ENCODE peak calls at places on chromosome 7, in six cellular contexts. E is tibial artery, K is left ventricle myocardium inferior, J is SK-N-SH, C is lower lobe of right lung, F is right atrium auricular region. P is an unnamed sample.

GRCh38 chr7:5695037-5695708 is 86.3 kb downstream of the RNF216 start:
- DNase-seq in E (peak; percentile 45), K (no peak), F (no peak), C (no peak), J (no peak), P (no peak)

GRCh38 chr7:132518102-132518838 is 58.0 kb downstream of the PLXNA4 start:
- DNase-seq in J (peak; percentile 52), K (no peak), C (no peak), E (no peak), F (no peak), P (no peak)

GRCh38 chr7:1523208-1523607 is 7.3 kb upstream of the MAFK start:
- DNase-seq in C (no peak), J (no peak), E (no peak), F (no peak), K (no peak), P (no peak)

GRCh38 chr7:36032362-36032818 is 120.7 kb upstream of the EEPD1 start:
- DNase-seq in J (no peak), F (no peak), K (no peak), C (no peak), E (no peak), P (no peak)

GRCh38 chr7:27947581-27948278 is 207.8 kb downstream of the TAX1BP1 start:
- DNase-seq in F (no peak), C (no peak), K (no peak), E (no peak), J (no peak), P (peak; percentile 58)

GRCh38 chr7:271266-272107 is 18.5 kb upstream of the FOXL3 start:
- DNase-seq in K (no peak), J (no peak), E (no peak), C (peak; percentile 4), F (no peak), P (no peak)

GRCh38 chr7:17401806-17402627 is 103.6 kb downstream of the AHR start:
- DNase-seq in K (no peak), J (no peak), F (no peak), C (no peak), E (no peak), P (no peak)

GRCh38 chr7:4809091-4809591 is 33.7 kb downstream of the AP5Z1 start:
- DNase-seq in J (no peak), F (no peak), C (peak; percentile 39), E (no peak), K (no peak), P (no peak)

GRCh38 chr7:131109757-131110293 is 217.9 kb upstream of the MKLN1 start:
- DNase-seq in J (peak; percentile 86), K (peak; percentile 88), F (peak; percentile 90), C (peak; percentile 88), E (peak; percentile 77), P (peak; percentile 40)

GRCh38 chr7:28768577-28769147 is 189.5 kb downstream of the TRIL start:
- DNase-seq in C (no peak), F (no peak), J (no peak), K (no peak), E (no peak), P (no peak)

DNA sequence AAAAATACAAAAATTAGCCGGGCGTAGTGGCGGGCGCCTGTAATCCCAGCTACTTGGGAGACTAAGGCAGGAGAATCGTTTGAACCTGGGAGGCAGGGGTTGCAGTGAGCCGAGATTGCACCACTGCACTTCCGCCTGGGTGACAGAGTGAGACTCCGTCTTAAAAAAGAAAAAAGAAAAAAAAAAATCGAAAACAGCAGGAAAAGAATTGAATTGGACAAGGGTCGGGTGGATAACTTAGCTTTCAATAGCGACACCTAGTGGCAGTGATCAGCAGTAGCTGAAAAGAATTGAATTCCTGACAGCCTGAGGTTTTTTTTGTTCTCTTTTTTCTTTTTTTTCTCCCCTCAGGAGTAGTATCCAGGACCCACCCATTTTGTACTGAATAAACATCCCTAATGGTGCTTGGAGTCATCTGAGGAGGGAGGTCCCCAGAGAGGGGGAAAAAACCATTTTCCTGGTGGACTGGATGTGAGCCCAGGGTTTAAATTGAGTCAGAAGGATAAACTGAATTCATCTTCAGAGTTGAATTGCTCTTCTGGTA is 55.1 kb downstream of the CYCS start:
- DNase-seq in J (peak; percentile 83), E (peak; percentile 46), K (peak; percentile 19), F (peak; percentile 63), C (peak; percentile 55), P (no peak)
- H3K4me3 ChIP-seq in J (no peak overlapping the region), E (peak overlapping the region; percentile 25), K (peak overlapping the region; percentile 54), F (peak overlapping the region; percentile 25), C (peak overlapping the region; percentile 33), P (peak overlapping the region; percentile 23)

DNA sequence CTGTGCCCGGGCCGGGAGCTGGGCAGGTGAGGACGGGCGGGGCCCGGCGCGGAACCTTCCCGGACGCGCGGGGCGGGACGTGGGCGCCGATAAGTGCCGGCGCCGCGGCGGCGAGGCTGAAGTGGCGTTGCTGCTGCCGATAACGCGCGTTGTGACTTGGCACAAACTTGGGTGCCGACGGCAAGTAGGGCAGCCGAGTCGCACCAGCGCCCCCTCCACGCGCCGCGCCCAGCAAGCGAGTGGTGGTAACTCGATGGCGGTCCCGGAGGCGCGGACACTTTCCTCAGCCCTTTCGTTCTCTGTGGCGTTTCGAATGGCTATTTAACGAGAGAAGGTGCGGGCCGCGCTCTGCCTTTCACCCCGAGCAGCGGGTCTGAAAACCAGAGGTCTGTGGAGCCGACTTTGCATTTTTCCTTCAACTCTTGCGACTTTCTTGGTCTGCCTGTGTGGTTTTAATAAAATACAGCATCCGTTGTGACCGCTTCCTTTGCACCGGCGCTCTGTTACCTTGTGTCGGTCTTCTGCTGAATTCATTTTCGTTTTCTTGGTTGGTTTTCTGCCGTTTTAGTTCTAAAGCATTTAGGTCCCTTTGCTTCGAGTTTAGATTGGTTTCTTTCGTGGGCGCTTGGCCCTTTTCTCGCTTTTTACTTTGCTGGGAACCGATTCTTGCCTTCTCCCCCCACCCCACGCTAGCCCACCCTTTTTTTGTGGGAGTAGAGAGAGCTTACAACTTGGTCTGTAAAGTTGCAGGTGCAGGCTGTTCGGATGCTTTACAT is 704 bp downstream of the STK17A start:
- DNase-seq in C (peak; percentile 89), F (peak; percentile 79), J (peak; percentile 76), K (peak; percentile 82), E (peak; percentile 73), P (peak; percentile 66)
- TF ChIP-seq CTCF in C (peak; percentile 27), F (no peak), J (peak; percentile 41), K (no peak), E (peak; percentile 22), P (no peak)

DNA sequence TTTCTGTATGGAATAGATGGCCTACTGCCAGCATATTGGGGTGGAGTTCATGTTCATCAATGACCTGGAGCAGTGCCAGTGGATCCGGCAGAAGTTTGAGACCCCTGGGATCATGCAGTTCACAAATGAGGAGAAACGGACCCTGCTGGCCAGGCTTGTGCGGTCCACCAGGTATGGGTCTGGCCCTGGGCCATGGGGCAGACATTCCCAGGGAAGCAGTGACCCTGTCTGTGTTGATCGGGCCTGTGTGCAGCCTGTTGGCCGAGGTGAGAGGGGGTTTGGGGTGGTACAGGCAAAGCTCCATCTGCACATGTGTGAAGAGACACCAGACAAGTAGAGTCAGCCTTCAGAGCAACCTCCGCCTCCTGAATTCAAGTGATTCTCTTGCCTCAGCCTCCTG is 67.3 kb downstream of the OGDH start:
- DNase-seq in J (no peak), K (no peak), E (no peak), F (peak; percentile 50), C (no peak), P (no peak)
- H3K27ac ChIP-seq in J (no peak overlapping the region), K (peak overlapping the region; percentile 79), E (no peak overlapping the region), F (no peak overlapping the region), C (no peak overlapping the region), P (no peak overlapping the region)

GRCh38 chr7:70681847-70682350 is 450.0 kb upstream of the GALNT17 start:
- DNase-seq in F (no peak), K (no peak), J (no peak), C (no peak), E (no peak), P (no peak)
- H3K4me3 ChIP-seq in F (peak overlapping the region; percentile 6), K (peak overlapping the region; percentile 14), J (no peak overlapping the region), C (peak overlapping the region; percentile 17), E (no peak overlapping the region), P (no peak overlapping the region)

DNA sequence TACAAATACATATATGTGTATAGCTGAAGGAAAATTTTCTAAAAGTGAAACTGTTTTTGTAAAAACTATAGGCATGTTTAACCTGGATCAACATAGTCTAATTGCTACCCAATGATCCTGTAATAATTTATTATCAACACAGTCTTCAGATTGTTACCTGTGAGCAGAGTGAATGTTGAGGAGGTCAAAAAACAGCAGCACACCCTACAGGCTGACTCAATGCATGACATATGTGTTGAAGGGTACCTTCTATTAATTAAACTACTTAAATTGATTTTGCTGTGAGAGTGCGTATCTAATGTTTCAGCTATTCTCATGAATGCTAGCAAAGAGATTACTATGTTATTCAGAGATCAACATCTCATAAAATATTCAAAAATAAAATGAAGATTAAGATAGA is 411.4 kb downstream of the TNS3 start:
- DNase-seq in C (no peak), E (no peak), K (no peak), F (no peak), J (no peak), P (no peak)
- TF ChIP-seq CTCF in C (peak; percentile 18), E (no peak), K (peak; percentile 54), F (no peak), J (peak; percentile 50), P (no peak)

DNA sequence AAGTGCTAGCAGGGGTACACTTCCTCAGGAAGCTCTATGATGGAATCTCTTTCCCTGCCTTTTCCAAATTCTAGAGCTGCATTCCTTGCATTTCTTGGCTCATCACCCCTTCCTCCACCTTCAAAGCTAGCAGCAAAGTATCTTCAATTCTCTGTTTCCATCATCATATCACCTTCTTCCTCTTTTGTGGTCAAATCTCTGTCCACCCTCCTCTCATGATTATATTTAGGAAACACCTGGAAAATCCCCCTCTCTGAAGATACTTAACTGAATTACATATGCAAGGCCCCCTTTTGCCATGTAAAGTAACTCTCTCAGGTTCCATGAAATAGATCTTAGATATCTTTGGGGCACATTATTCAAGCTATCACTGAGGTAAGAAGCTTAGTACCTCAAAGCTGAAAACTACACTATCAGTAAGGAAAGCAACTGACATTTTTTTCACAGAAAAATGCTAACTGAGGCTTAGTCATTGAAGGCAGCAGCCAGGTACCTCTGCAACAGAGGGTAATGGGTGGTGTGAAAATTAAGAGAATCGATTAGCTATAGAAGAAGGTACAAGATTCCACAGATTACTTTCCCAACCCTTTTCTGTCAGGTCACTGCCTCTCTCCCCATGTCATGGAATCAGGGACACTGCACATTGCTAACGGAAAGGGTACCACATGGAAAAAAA is 197.3 kb downstream of the MACC1 start:
- DNase-seq in E (no peak), C (no peak), K (no peak), F (no peak), J (no peak), P (no peak)
- H3K27ac ChIP-seq in E (no peak overlapping the region), C (no peak overlapping the region), K (no peak overlapping the region), F (no peak overlapping the region), J (no peak overlapping the region), P (no peak overlapping the region)

DNA sequence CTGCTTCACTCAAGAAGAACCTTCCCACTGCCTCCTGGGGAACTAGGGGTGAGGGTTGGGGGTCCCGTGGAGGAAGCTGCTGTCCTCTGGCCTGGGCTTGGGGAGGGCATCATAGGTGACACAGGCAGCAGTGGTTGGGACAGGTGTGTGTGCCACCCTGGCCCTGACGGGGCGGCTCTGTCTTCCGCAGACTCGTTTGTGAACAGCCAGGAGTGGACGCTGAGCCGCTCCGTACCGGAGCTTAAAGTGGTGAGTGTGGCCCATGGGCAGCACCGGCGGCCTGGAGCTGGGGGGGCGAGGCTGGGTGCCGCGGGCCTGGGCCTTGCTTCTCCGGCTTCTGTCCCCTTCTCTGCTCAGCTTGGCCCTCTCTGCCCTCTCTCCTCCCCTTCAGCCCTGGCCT is 30.3 kb downstream of the AGAP3 start:
- DNase-seq in K (no peak), J (no peak), E (no peak), F (no peak), C (no peak), P (no peak)
- H3K4me3 ChIP-seq in K (no peak overlapping the region), J (no peak overlapping the region), E (no peak overlapping the region), F (no peak overlapping the region), C (peak overlapping the region; percentile 49), P (no peak overlapping the region)